ENCODE peak calls at places on chromosomes 11 and 22, in eight cellular contexts. One of them, this sample, is unnamed.

GRCh38 chr11:58801302-58801701 is 43.2 kb downstream of the GLYATL2 start:
- DNase-seq in foreskin fibroblast: no peak
- DNase-seq in gastrocnemius medialis: no peak
- DNase-seq in IMR-90: no peak
- DNase-seq in cardiac fibroblast: no peak
- DNase-seq in Peyer's patch: no peak
- DNase-seq in fibroblast of mammary gland: no peak
- DNase-seq in heart left ventricle: no peak
- DNase-seq in this sample: no peak

GRCh38 chr22:50303515-50303847 is 4.0 kb downstream of the PLXNB2 start:
- DNase-seq in foreskin fibroblast: no peak
- DNase-seq in gastrocnemius medialis: no peak
- DNase-seq in IMR-90: no peak
- DNase-seq in cardiac fibroblast: no peak
- DNase-seq in Peyer's patch: no peak
- DNase-seq in fibroblast of mammary gland: no peak
- DNase-seq in heart left ventricle: no peak
- DNase-seq in this sample: no peak

GRCh38 chr22:50544078-50544745 is 1.5 kb upstream of the KLHDC7B start:
- DNase-seq in foreskin fibroblast: peak
- DNase-seq in gastrocnemius medialis: no peak
- DNase-seq in IMR-90: peak
- DNase-seq in cardiac fibroblast: peak
- DNase-seq in Peyer's patch: peak
- DNase-seq in fibroblast of mammary gland: peak
- DNase-seq in heart left ventricle: peak
- DNase-seq in this sample: no peak

GRCh38 chr22:22896601-22897000 is 9.0 kb downstream of the IGLL5 start:
- DNase-seq in foreskin fibroblast: no peak
- DNase-seq in gastrocnemius medialis: no peak
- DNase-seq in IMR-90: no peak
- DNase-seq in cardiac fibroblast: no peak
- DNase-seq in Peyer's patch: no peak
- DNase-seq in fibroblast of mammary gland: no peak
- DNase-seq in heart left ventricle: no peak
- DNase-seq in this sample: no peak

GRCh38 chr11:14093065-14093464 is 130.5 kb downstream of the SPON1 start:
- DNase-seq in foreskin fibroblast: no peak
- DNase-seq in gastrocnemius medialis: no peak
- DNase-seq in IMR-90: no peak
- DNase-seq in cardiac fibroblast: no peak
- DNase-seq in Peyer's patch: no peak
- DNase-seq in fibroblast of mammary gland: no peak
- DNase-seq in heart left ventricle: no peak
- DNase-seq in this sample: no peak

GRCh38 chr11:11620251-11620965 is 1.4 kb downstream of the GALNT18 start:
- DNase-seq in foreskin fibroblast: peak
- DNase-seq in gastrocnemius medialis: no peak
- DNase-seq in IMR-90: peak
- DNase-seq in cardiac fibroblast: no peak
- DNase-seq in Peyer's patch: no peak
- DNase-seq in fibroblast of mammary gland: peak
- DNase-seq in heart left ventricle: peak
- DNase-seq in this sample: no peak

GRCh38 chr22:37173709-37174108 is 14.3 kb downstream of the C1QTNF6 start:
- DNase-seq in foreskin fibroblast: peak
- DNase-seq in gastrocnemius medialis: peak
- DNase-seq in IMR-90: no peak
- DNase-seq in cardiac fibroblast: peak
- DNase-seq in Peyer's patch: no peak
- DNase-seq in fibroblast of mammary gland: peak
- DNase-seq in heart left ventricle: peak
- DNase-seq in this sample: no peak

GRCh38 chr11:44858796-44859527 is 91.7 kb downstream of the TP53I11 start:
- DNase-seq in foreskin fibroblast: no peak
- DNase-seq in gastrocnemius medialis: no peak
- DNase-seq in IMR-90: no peak
- DNase-seq in cardiac fibroblast: peak
- DNase-seq in Peyer's patch: no peak
- DNase-seq in fibroblast of mammary gland: peak
- DNase-seq in heart left ventricle: no peak
- DNase-seq in this sample: no peak

GRCh38 chr11:118619444-118620205 is 12.2 kb downstream of the PHLDB1 start:
- DNase-seq in foreskin fibroblast: peak
- DNase-seq in gastrocnemius medialis: no peak
- DNase-seq in IMR-90: peak
- DNase-seq in cardiac fibroblast: peak
- DNase-seq in Peyer's patch: no peak
- DNase-seq in fibroblast of mammary gland: peak
- DNase-seq in heart left ventricle: peak
- DNase-seq in this sample: peak

DNA sequence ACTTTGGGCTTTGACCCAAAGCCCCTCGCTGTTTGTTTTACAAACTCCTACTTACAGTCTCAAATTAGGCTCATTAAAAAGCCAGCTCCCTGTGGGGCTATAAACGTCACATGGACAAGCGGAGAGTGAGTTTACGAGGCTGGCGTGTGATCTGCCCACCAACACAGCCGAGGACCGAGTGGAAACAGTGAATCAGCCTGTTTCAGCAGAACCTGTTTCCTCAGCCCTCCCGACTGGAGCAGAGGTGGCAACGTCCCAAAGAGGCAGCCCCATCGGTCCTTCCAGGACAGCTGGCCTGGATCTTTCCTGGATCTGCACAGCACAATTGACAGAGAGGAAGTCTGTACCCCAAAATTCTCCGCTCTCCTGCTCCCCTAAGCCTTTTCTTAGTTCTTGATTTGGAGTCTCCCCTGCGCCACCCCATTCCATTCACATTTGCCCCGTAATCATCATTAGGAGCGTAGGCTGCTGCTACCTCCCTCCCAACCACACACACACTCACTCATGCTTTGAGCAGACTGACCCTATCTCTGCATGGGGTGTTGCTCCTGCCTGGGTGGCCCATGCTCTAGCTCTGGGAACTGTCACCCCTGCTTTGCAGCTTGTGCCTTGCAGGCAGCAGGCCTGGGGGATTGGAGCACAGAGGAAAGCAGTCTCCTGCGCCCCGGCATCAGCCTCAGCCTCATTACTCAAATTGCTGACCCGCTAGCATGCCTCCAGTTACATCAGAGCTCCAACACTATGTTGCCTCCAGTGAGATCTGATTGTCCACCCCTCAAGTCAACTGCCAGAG is 117.8 kb downstream of the NAT10 start:
- DNase-seq in foreskin fibroblast: peak
- DNase-seq in gastrocnemius medialis: no peak
- DNase-seq in IMR-90: peak
- DNase-seq in cardiac fibroblast: peak
- DNase-seq in Peyer's patch: no peak
- DNase-seq in fibroblast of mammary gland: peak
- DNase-seq in heart left ventricle: peak
- DNase-seq in this sample: peak
- H3K4me3 ChIP-seq in foreskin fibroblast: no peak
- H3K4me3 ChIP-seq in gastrocnemius medialis: no peak
- H3K4me3 ChIP-seq in IMR-90: no peak
- H3K4me3 ChIP-seq in cardiac fibroblast: no peak
- H3K4me3 ChIP-seq in Peyer's patch: no peak
- H3K4me3 ChIP-seq in fibroblast of mammary gland: no peak
- H3K4me3 ChIP-seq in heart left ventricle: no peak
- H3K4me3 ChIP-seq in this sample: peak

GRCh38 chr11:69051381-69052342 is 2.9 kb downstream of the TPCN2 start:
- DNase-seq in foreskin fibroblast: no peak
- DNase-seq in gastrocnemius medialis: no peak
- DNase-seq in IMR-90: no peak
- DNase-seq in cardiac fibroblast: no peak
- DNase-seq in Peyer's patch: no peak
- DNase-seq in fibroblast of mammary gland: no peak
- DNase-seq in heart left ventricle: peak
- DNase-seq in this sample: no peak
- H3K4me3 ChIP-seq in foreskin fibroblast: no peak
- H3K4me3 ChIP-seq in gastrocnemius medialis: no peak
- H3K4me3 ChIP-seq in IMR-90: no peak
- H3K4me3 ChIP-seq in cardiac fibroblast: no peak
- H3K4me3 ChIP-seq in Peyer's patch: no peak
- H3K4me3 ChIP-seq in fibroblast of mammary gland: no peak
- H3K4me3 ChIP-seq in heart left ventricle: no peak
- H3K4me3 ChIP-seq in this sample: peak

GRCh38 chr11:67374571-67375276 is 1.3 kb upstream of the CLCF1 start:
- DNase-seq in foreskin fibroblast: peak
- DNase-seq in gastrocnemius medialis: no peak
- DNase-seq in IMR-90: no peak
- DNase-seq in cardiac fibroblast: no peak
- DNase-seq in Peyer's patch: no peak
- DNase-seq in fibroblast of mammary gland: peak
- DNase-seq in heart left ventricle: no peak
- DNase-seq in this sample: no peak
- H3K4me3 ChIP-seq in foreskin fibroblast: peak
- H3K4me3 ChIP-seq in gastrocnemius medialis: peak
- H3K4me3 ChIP-seq in IMR-90: no peak
- H3K4me3 ChIP-seq in cardiac fibroblast: peak
- H3K4me3 ChIP-seq in Peyer's patch: peak
- H3K4me3 ChIP-seq in fibroblast of mammary gland: peak
- H3K4me3 ChIP-seq in heart left ventricle: no peak
- H3K4me3 ChIP-seq in this sample: peak

GRCh38 chr22:21045585-21046294 is at the start of gene LRRC74B:
- DNase-seq in foreskin fibroblast: peak
- DNase-seq in gastrocnemius medialis: peak
- DNase-seq in IMR-90: peak
- DNase-seq in cardiac fibroblast: peak
- DNase-seq in Peyer's patch: peak
- DNase-seq in fibroblast of mammary gland: peak
- DNase-seq in heart left ventricle: peak
- DNase-seq in this sample: peak

GRCh38 chr22:21042978-21043855 is 2.5 kb upstream of the LRRC74B start:
- DNase-seq in foreskin fibroblast: peak
- DNase-seq in gastrocnemius medialis: no peak
- DNase-seq in IMR-90: no peak
- DNase-seq in cardiac fibroblast: no peak
- DNase-seq in Peyer's patch: no peak
- DNase-seq in fibroblast of mammary gland: peak
- DNase-seq in heart left ventricle: no peak
- DNase-seq in this sample: no peak

GRCh38 chr22:21047035-21047661 is 1.4 kb downstream of the LRRC74B start:
- DNase-seq in foreskin fibroblast: no peak
- DNase-seq in gastrocnemius medialis: no peak
- DNase-seq in IMR-90: no peak
- DNase-seq in cardiac fibroblast: no peak
- DNase-seq in Peyer's patch: no peak
- DNase-seq in fibroblast of mammary gland: no peak
- DNase-seq in heart left ventricle: no peak
- DNase-seq in this sample: no peak

GRCh38 chr22:21043856-21044535 is 1.8 kb upstream of the LRRC74B start:
- DNase-seq in foreskin fibroblast: no peak
- DNase-seq in gastrocnemius medialis: no peak
- DNase-seq in IMR-90: no peak
- DNase-seq in cardiac fibroblast: no peak
- DNase-seq in Peyer's patch: no peak
- DNase-seq in fibroblast of mammary gland: no peak
- DNase-seq in heart left ventricle: no peak
- DNase-seq in this sample: no peak

GRCh38 chr22:21044931-21045584 is 688 bp upstream of the LRRC74B start:
- DNase-seq in foreskin fibroblast: peak
- DNase-seq in gastrocnemius medialis: peak
- DNase-seq in IMR-90: peak
- DNase-seq in cardiac fibroblast: peak
- DNase-seq in Peyer's patch: no peak
- DNase-seq in fibroblast of mammary gland: peak
- DNase-seq in heart left ventricle: no peak
- DNase-seq in this sample: no peak
- H3K4me3 ChIP-seq in foreskin fibroblast: peak
- H3K4me3 ChIP-seq in gastrocnemius medialis: peak
- H3K4me3 ChIP-seq in IMR-90: peak
- H3K4me3 ChIP-seq in cardiac fibroblast: peak
- H3K4me3 ChIP-seq in Peyer's patch: peak
- H3K4me3 ChIP-seq in fibroblast of mammary gland: peak
- H3K4me3 ChIP-seq in heart left ventricle: peak
- H3K4me3 ChIP-seq in this sample: peak

GRCh38 chr22:17370766-17371181 is 1.5 kb downstream of the CECR2 start:
- DNase-seq in foreskin fibroblast: no peak
- DNase-seq in gastrocnemius medialis: no peak
- DNase-seq in IMR-90: no peak
- DNase-seq in cardiac fibroblast: no peak
- DNase-seq in Peyer's patch: no peak
- DNase-seq in fibroblast of mammary gland: no peak
- DNase-seq in heart left ventricle: no peak
- DNase-seq in this sample: no peak
- H3K4me3 ChIP-seq in foreskin fibroblast: no peak
- H3K4me3 ChIP-seq in gastrocnemius medialis: peak
- H3K4me3 ChIP-seq in IMR-90: no peak
- H3K4me3 ChIP-seq in cardiac fibroblast: peak
- H3K4me3 ChIP-seq in Peyer's patch: peak
- H3K4me3 ChIP-seq in fibroblast of mammary gland: no peak
- H3K4me3 ChIP-seq in heart left ventricle: peak
- H3K4me3 ChIP-seq in this sample: peak

GRCh38 chr11:2382129-2382517 is 5.0 kb downstream of the CD81 start:
- DNase-seq in foreskin fibroblast: no peak
- DNase-seq in gastrocnemius medialis: no peak
- DNase-seq in IMR-90: no peak
- DNase-seq in cardiac fibroblast: no peak
- DNase-seq in Peyer's patch: peak
- DNase-seq in fibroblast of mammary gland: no peak
- DNase-seq in heart left ventricle: peak
- DNase-seq in this sample: no peak

GRCh38 chr11:2382927-2383822 is 6.1 kb downstream of the CD81 start:
- DNase-seq in foreskin fibroblast: peak
- DNase-seq in gastrocnemius medialis: peak
- DNase-seq in IMR-90: peak
- DNase-seq in cardiac fibroblast: peak
- DNase-seq in Peyer's patch: peak
- DNase-seq in fibroblast of mammary gland: peak
- DNase-seq in heart left ventricle: peak
- DNase-seq in this sample: no peak

GRCh38 chr11:2380807-2381350 is 3.8 kb downstream of the CD81 start:
- DNase-seq in foreskin fibroblast: no peak
- DNase-seq in gastrocnemius medialis: peak
- DNase-seq in IMR-90: no peak
- DNase-seq in cardiac fibroblast: peak
- DNase-seq in Peyer's patch: peak
- DNase-seq in fibroblast of mammary gland: peak
- DNase-seq in heart left ventricle: peak
- DNase-seq in this sample: no peak

GRCh38 chr11:2380396-2380795 is 3.3 kb downstream of the CD81 start:
- DNase-seq in foreskin fibroblast: no peak
- DNase-seq in gastrocnemius medialis: no peak
- DNase-seq in IMR-90: no peak
- DNase-seq in cardiac fibroblast: no peak
- DNase-seq in Peyer's patch: no peak
- DNase-seq in fibroblast of mammary gland: no peak
- DNase-seq in heart left ventricle: peak
- DNase-seq in this sample: no peak

DNA sequence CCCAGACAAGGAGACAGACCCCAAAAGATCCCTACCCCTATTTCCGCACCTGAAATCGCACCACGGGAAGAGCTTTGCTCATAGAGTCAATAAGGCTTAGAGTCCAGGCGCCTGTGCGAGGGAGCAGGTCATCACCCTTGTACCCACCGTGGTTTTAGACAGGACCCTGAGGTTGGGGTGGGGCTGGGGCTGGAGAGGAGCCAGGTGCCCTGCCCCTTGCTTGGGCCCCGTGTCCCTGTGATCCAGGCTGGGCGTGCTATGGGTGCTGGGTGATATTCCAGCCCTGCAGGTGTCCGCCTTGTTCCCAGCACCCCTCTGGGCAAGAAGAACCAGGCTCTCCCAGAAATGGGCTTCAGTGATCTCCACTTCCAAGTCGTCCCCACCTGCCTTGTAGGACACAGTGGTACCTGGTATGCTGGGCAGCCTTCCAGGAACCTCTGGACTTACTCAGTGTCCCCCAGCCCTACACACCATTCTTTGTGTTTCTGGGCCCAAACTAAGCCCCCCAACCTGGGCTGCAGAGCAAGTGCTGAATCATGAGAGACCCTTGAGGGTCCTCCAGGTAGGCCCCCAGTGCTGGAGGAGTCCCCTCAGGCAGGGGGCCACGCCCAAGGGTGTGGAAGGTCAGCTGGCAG is 4.5 kb downstream of the CD81 start:
- DNase-seq in foreskin fibroblast: no peak
- DNase-seq in gastrocnemius medialis: no peak
- DNase-seq in IMR-90: no peak
- DNase-seq in cardiac fibroblast: no peak
- DNase-seq in Peyer's patch: no peak
- DNase-seq in fibroblast of mammary gland: no peak
- DNase-seq in heart left ventricle: peak
- DNase-seq in this sample: no peak
- H3K4me3 ChIP-seq in foreskin fibroblast: no peak
- H3K4me3 ChIP-seq in gastrocnemius medialis: no peak
- H3K4me3 ChIP-seq in IMR-90: no peak
- H3K4me3 ChIP-seq in cardiac fibroblast: no peak
- H3K4me3 ChIP-seq in Peyer's patch: no peak
- H3K4me3 ChIP-seq in fibroblast of mammary gland: no peak
- H3K4me3 ChIP-seq in heart left ventricle: no peak
- H3K4me3 ChIP-seq in this sample: peak

This sample was measured in thoracic aorta.